ENCODE peak calls at places on chromosome 1, in nine cellular contexts. B is body of pancreas, E is heart right ventricle, O is keratinocyte, R is tibial nerve, N is cardiac muscle cell, X is GM23248, G is tibial artery, J is right cardiac atrium. I is an unnamed sample.

GRCh38 chr1:163315773-163316374 is 5.9 kb upstream of the NUF2 start:
- DNase-seq in B (peak; percentile 15), E (no peak), O (no peak), R (peak; percentile 52), N (peak; percentile 74), X (peak; percentile 75), G (no peak), J (peak; percentile 14), I (no peak)

GRCh38 chr1:94247146-94248094 is 10.0 kb upstream of the ARHGAP29 start:
- DNase-seq in B (peak; percentile 89), E (peak; percentile 89), O (no peak), R (peak; percentile 53), N (peak; percentile 80), X (peak; percentile 79), G (peak; percentile 86), J (peak; percentile 84), I (peak; percentile 93)

GRCh38 chr1:198903203-198903602 is 264.4 kb downstream of the PTPRC start:
- DNase-seq in B (no peak), E (peak; percentile 12), O (no peak), R (no peak), N (peak; percentile 41), X (no peak), G (no peak), J (no peak), I (no peak)

GRCh38 chr1:8023287-8023994 is 2.7 kb downstream of the ERRFI1 start:
- DNase-seq in B (peak; percentile 56), E (no peak), O (no peak), R (no peak), N (peak; percentile 29), X (no peak), G (no peak), J (no peak), I (no peak)

GRCh38 chr1:247421074-247421473 is 5.1 kb downstream of the NLRP3 start:
- DNase-seq in B (no peak), E (no peak), O (no peak), R (no peak), N (no peak), X (peak; percentile 47), G (no peak), J (no peak), I (no peak)

GRCh38 chr1:198680174-198680871 is 41.5 kb downstream of the PTPRC start:
- DNase-seq in B (no peak), E (no peak), O (no peak), R (no peak), N (no peak), X (no peak), G (no peak), J (no peak), I (no peak)

GRCh38 chr1:24393892-24394291 is 19.7 kb downstream of the STPG1 start:
- DNase-seq in B (no peak), E (no peak), O (no peak), R (no peak), N (peak; percentile 57), X (peak; percentile 94), G (no peak), J (no peak), I (no peak)

GRCh38 chr1:207755846-207756692 is 4.2 kb downstream of the CD46 start:
- DNase-seq in B (no peak), E (no peak), O (no peak), R (no peak), N (no peak), X (peak; percentile 9), G (no peak), J (no peak), I (no peak)

GRCh38 chr1:5877001-5877400 is 115.2 kb downstream of the NPHP4 start:
- DNase-seq in B (no peak), E (no peak), O (no peak), R (no peak), N (no peak), X (no peak), G (no peak), J (no peak), I (no peak)

GRCh38 chr1:192974701-192975100 is 84.5 kb downstream of the UCHL5 start:
- DNase-seq in B (no peak), E (no peak), O (peak; percentile 52), R (no peak), N (peak; percentile 25), X (peak; percentile 36), G (no peak), J (no peak), I (no peak)

GRCh38 chr1:46288485-46289133 is 14.8 kb downstream of the LRRC41 start:
- DNase-seq in B (no peak), E (no peak), O (no peak), R (no peak), N (peak; percentile 39), X (peak; percentile 80), G (no peak), J (no peak), I (no peak)

GRCh38 chr1:92519043-92519442 is 32.3 kb upstream of the GFI1 start:
- DNase-seq in B (no peak), E (no peak), O (no peak), R (no peak), N (no peak), X (no peak), G (no peak), J (no peak), I (no peak)

GRCh38 chr1:204128464-204128963 is 23.3 kb downstream of the ETNK2 start:
- DNase-seq in B (no peak), E (no peak), O (no peak), R (no peak), N (no peak), X (peak; percentile 30), G (no peak), J (no peak), I (no peak)

GRCh38 chr1:204131978-204132377 is 19.9 kb downstream of the ETNK2 start:
- DNase-seq in B (no peak), E (no peak), O (no peak), R (no peak), N (no peak), X (no peak), G (no peak), J (no peak), I (no peak)

GRCh38 chr1:204130989-204131892 is 20.6 kb downstream of the ETNK2 start:
- DNase-seq in B (peak; percentile 74), E (no peak), O (no peak), R (peak; percentile 44), N (peak; percentile 91), X (peak; percentile 94), G (no peak), J (peak; percentile 50), I (no peak)

GRCh38 chr1:204128964-204129896 is 22.6 kb downstream of the ETNK2 start:
- DNase-seq in B (peak; percentile 82), E (peak; percentile 73), O (no peak), R (peak; percentile 41), N (peak; percentile 71), X (peak; percentile 87), G (peak; percentile 84), J (peak; percentile 69), I (peak; percentile 91)

DNA sequence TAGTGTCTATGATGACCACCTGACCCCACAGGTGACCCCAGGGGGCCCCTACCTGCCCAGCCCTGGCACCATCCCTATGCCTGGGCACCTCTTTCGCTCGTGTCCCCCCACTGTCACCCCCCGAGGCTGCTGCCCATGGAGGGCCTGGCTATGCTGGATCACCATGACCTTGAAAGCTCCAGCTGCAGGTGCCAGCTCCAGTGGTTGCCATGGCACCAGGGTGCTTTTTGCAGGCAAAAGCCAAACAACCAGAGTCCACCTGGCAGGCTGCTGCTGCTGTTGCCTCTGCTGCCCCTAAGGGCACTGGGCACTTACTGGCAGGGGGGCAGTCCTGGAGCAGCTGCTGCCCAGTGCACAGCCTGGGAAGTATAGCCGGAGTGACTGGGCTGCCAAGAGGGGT is 21.7 kb downstream of the ETNK2 start:
- DNase-seq in B (peak; percentile 98), E (no peak), O (no peak), R (no peak), N (no peak), X (peak; percentile 30), G (no peak), J (peak; percentile 34), I (no peak)
- H3K4me1 ChIP-seq in B (peaks cover 52% of the 10 kb centered on the region), E (peaks cover 27% of the 10 kb centered on the region), O (peaks cover 32% of the 10 kb centered on the region), R (no peaks in the 10 kb centered on the region), N (peaks cover 11% of the 10 kb centered on the region), X (peaks cover 34% of the 10 kb centered on the region), G (peaks cover 54% of the 10 kb centered on the region), J (peaks cover 4% of the 10 kb centered on the region), I (no peaks in the 10 kb centered on the region)

DNA sequence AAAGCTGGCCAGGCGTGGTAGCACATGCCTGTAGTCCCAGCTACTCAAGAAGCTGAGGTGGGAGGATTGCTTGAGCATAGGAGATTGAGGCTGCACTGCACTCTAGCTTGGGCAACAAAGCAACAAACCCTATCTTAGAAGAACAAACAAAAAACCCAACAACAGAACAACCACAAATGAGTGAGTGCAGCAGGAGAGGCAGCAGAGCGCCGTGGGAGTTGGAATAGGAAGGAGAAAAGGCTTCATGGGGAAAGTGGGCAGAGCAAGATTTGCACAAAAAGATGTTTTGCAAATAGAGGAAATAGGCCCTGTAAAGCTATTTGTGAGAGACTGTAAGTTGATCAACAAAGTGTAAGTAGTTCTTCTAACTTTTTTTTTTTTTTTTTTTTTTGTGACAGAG is 19.6 kb downstream of the SMAP2 start:
- DNase-seq in B (no peak), E (no peak), O (no peak), R (no peak), N (no peak), X (no peak), G (no peak), J (no peak), I (no peak)
- H3K27ac ChIP-seq in B (no peak overlapping the region), E (no peak overlapping the region), O (no peak overlapping the region), R (peak overlapping the region; percentile 84), N (no peak overlapping the region), X (no peak overlapping the region), G (no peak overlapping the region), J (no peak overlapping the region), I (no peak overlapping the region)

GRCh38 chr1:51570063-51570720 is 46.7 kb upstream of the OSBPL9 start:
- DNase-seq in B (no peak), E (no peak), O (no peak), R (no peak), N (no peak), X (peak; percentile 39), G (no peak), J (no peak), I (no peak)

GRCh38 chr1:51569284-51570062 is 47.4 kb upstream of the OSBPL9 start:
- DNase-seq in B (peak; percentile 61), E (no peak), O (peak; percentile 92), R (no peak), N (peak; percentile 46), X (peak; percentile 90), G (no peak), J (no peak), I (no peak)

GRCh38 chr1:51566260-51566659 is 47.2 kb upstream of the EPS15 start:
- DNase-seq in B (no peak), E (no peak), O (no peak), R (no peak), N (no peak), X (no peak), G (no peak), J (no peak), I (no peak)

GRCh38 chr1:51568231-51568935 is 48.5 kb upstream of the OSBPL9 start:
- DNase-seq in B (no peak), E (no peak), O (no peak), R (no peak), N (no peak), X (peak; percentile 27), G (no peak), J (no peak), I (no peak)

GRCh38 chr1:51567653-51568052 is 48.6 kb upstream of the EPS15 start:
- DNase-seq in B (no peak), E (no peak), O (no peak), R (no peak), N (peak; percentile 82), X (peak; percentile 94), G (no peak), J (peak; percentile 19), I (no peak)
- H3K4me1 ChIP-seq in B (peaks cover 19% of the 10 kb centered on the region), E (peaks cover 46% of the 10 kb centered on the region), O (peaks cover 50% of the 10 kb centered on the region), R (no peaks in the 10 kb centered on the region), N (peaks cover 47% of the 10 kb centered on the region), X (peaks cover 44% of the 10 kb centered on the region), G (peaks cover 54% of the 10 kb centered on the region), J (peaks cover 11% of the 10 kb centered on the region), I (peaks cover 8% of the 10 kb centered on the region)

GRCh38 chr1:51621841-51622454 is 5.1 kb downstream of the OSBPL9 start:
- DNase-seq in B (no peak), E (no peak), O (no peak), R (no peak), N (no peak), X (no peak), G (no peak), J (no peak), I (no peak)
- H3K27ac ChIP-seq in B (no peak overlapping the region), E (peak overlapping the region; percentile 33), O (peak overlapping the region; percentile 75), R (peak overlapping the region; percentile 90), N (no peak overlapping the region), X (no peak overlapping the region), G (peak overlapping the region; percentile 94), J (peak overlapping the region; percentile 61), I (no peak overlapping the region)

I was measured in aorta.